ENCODE peak calls at places on chromosomes 5 and 9, in eight cellular contexts. L is B cell, F is nephron progenitor cell, H is progenitor cell of endocrine pancreas, K is Calu3, M is heart right ventricle, Z is WERI-Rb-1, U is vagina. E is an unnamed sample.

GRCh38 chr9:15873573-15874177 is 320.8 kb downstream of the CCDC171 start:
- DNase-seq in U (no peak), F (peak; percentile 6), Z (no peak), L (no peak), H (no peak), K (no peak), M (no peak), E (peak; percentile 47)

GRCh38 chr5:40446910-40447309 is 232.8 kb upstream of the PTGER4 start:
- DNase-seq in M (no peak), H (no peak), F (no peak), Z (no peak), L (no peak), K (peak; percentile 32), U (no peak), E (peak; percentile 51)

GRCh38 chr5:40674661-40675235 is 5.0 kb upstream of the PTGER4 start:
- DNase-seq in Z (no peak), K (no peak), H (no peak), F (no peak), M (no peak), U (no peak), L (no peak), E (no peak)

GRCh38 chr5:69485471-69485870 is 7.1 kb upstream of the OCLN start:
- DNase-seq in L (no peak), U (no peak), F (no peak), K (no peak), M (no peak), H (no peak), Z (no peak), E (no peak)

GRCh38 chr9:14538529-14538928 is 154.7 kb downstream of the ZDHHC21 start:
- DNase-seq in U (no peak), L (no peak), M (no peak), K (no peak), H (no peak), Z (peak; percentile 52), F (no peak), E (no peak)

GRCh38 chr9:21996858-21997257 is 2.3 kb downstream of the CDKN2B-AS1 start:
- DNase-seq in U (no peak), L (no peak), K (no peak), H (no peak), Z (no peak), F (no peak), M (no peak), E (no peak)

GRCh38 chr9:33148367-33149019 is 18.6 kb downstream of the B4GALT1 start:
- DNase-seq in M (no peak), H (no peak), K (no peak), L (peak; percentile 13), U (no peak), Z (no peak), F (no peak), E (no peak)

GRCh38 chr5:135376961-135377621 is 21.9 kb downstream of the MACROH2A1 start:
- DNase-seq in Z (no peak), H (no peak), K (no peak), L (no peak), F (no peak), U (no peak), M (no peak), E (no peak)

GRCh38 chr9:70874451-70874850 is 247.0 kb downstream of the TRPM3 start:
- DNase-seq in F (no peak), K (no peak), U (no peak), L (no peak), H (no peak), Z (no peak), M (no peak), E (no peak)

GRCh38 chr9:97557606-97558095 is 56.2 kb downstream of the TMOD1 start:
- DNase-seq in L (no peak), H (no peak), U (no peak), K (no peak), M (peak; percentile 69), F (no peak), Z (no peak), E (no peak)

GRCh38 chr5:32326216-32326772 is 13.6 kb upstream of the MTMR12 start:
- DNase-seq in F (no peak), L (no peak), Z (no peak), U (no peak), K (peak; percentile 13), H (no peak), M (no peak), E (peak; percentile 53)

GRCh38 chr9:7848498-7848897 is 48.9 kb upstream of the DMAC1 start:
- DNase-seq in L (no peak), Z (no peak), F (no peak), M (no peak), K (no peak), U (no peak), H (no peak), E (no peak)

GRCh38 chr9:7841831-7842230 is 42.3 kb upstream of the DMAC1 start:
- DNase-seq in Z (no peak), L (no peak), F (no peak), M (no peak), U (no peak), H (no peak), K (no peak), E (no peak)

DNA sequence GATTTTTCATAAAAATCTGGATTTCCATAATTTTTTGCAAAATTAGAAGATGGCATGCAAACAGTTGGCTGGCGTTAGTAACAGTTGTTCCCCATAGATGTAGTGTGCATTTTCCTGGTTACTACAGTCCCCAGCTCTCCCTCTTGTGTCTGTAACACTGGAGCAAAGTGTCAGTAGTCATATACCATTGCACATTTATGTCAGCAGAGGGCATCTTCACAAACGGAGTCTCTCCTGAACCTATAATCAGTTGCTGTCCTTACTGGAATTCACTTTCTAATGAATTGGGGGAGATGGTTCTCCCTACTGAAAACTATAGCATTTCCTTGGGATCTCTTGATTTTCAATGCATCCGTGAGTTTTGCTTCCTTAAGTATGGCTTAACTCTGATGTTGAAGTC is 44.7 kb upstream of the DMAC1 start:
- DNase-seq in Z (peak; percentile 24), L (no peak), K (peak; percentile 4), F (no peak), H (no peak), M (no peak), U (no peak), E (no peak)
- TF ChIP-seq CTCF in Z (peak; percentile 51), L (peak; percentile 69), K (no peak), F (no peak), H (peak; percentile 41), M (peak; percentile 23), U (no peak), E (peak; percentile 12)

GRCh38 chr5:14405267-14405666 is 176.3 kb upstream of the OTULINL start:
- DNase-seq in H (no peak), M (no peak), L (no peak), Z (peak; percentile 50), K (no peak), F (no peak), U (no peak), E (peak; percentile 46)
- TF ChIP-seq CTCF in H (peak; percentile 47), M (no peak), L (no peak), Z (peak; percentile 86), K (no peak), F (peak; percentile 16), U (no peak), E (peak; percentile 27)

DNA sequence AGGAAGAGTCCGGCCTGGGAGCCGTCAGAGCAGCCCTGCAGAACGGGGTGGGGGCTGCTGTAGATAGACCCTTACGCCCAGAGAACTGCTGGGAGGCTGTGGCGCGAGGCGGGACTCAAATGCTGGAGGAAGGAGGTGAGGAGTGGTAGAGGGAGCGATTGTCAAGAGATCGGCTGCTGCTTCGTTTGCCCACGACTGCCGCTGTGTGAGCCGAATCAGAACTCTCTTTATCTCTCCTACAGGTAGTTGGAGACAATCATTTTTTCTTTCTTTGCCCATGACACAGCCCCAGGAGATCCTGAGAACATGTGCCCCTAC is 446 bp downstream of the ZNF79 start:
- DNase-seq in M (no peak), Z (no peak), H (no peak), U (no peak), K (no peak), F (no peak), L (no peak), E (no peak)
- TF ChIP-seq CTCF in M (no peak), Z (peak; percentile 5), H (no peak), U (no peak), K (no peak), F (no peak), L (peak; percentile 1), E (no peak)

GRCh38 chr9:133149130-133150015 is 14.3 kb downstream of the GBGT1 start:
- DNase-seq in H (peak; percentile 70), F (peak; percentile 84), K (peak; percentile 87), L (peak; percentile 90), Z (peak; percentile 89), M (peak; percentile 88), U (no peak), E (peak; percentile 72)
- TF ChIP-seq CTCF in H (peak; percentile 35), F (no peak), K (no peak), L (peak; percentile 62), Z (peak; percentile 13), M (peak; percentile 25), U (peak; percentile 15), E (no peak)

DNA sequence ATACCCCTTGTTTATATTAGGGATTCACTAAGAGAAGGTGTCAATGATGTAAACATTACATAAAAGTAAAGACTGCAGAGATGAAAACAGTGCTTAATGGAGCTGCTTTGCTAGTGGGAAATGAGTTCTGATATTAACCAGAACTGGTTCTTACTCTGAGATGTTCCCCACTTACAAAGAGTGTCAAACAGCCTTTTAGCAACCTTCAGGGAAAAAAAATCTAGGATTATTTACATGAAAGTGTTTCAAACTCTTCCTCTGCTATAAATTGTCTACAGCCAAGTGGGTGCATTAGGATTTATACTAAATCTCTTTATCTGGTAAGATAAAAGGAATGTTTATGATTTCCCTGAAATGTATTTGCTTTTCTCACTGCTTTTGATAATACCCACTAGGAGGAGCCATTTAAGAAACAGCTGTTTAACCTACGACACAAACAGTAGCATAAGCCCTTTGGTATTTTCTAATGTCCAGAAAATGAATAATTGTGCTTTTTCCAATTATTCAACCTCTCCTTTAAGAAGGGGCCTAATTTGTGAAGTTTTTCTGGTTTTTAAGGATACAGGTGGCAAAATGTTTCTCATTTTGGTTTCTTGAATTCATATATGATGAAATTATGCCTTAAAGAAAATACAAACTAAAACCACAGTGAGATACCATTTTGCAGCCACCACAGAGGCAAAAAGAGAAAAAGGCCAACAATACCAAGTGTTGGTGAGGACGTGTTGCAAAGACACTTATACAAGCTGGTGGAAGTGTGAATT is 186.3 kb downstream of the TLE4 start:
- DNase-seq in K (no peak), M (no peak), H (no peak), L (no peak), F (no peak), U (no peak), Z (no peak), E (no peak)
- TF ChIP-seq CTCF in K (no peak), M (peak; percentile 40), H (peak; percentile 28), L (peak; percentile 65), F (no peak), U (no peak), Z (peak; percentile 35), E (peak; percentile 54)